ENCODE peak calls at places on chromosomes 12 and 14, in eight cellular contexts. One of them, this sample, is unnamed.

GRCh38 chr12:50597200-50598195 is 92.7 kb downstream of the DIP2B start:
- DNase-seq in GOT3: no peak
- DNase-seq in cerebellum: no peak
- DNase-seq in Caco-2: no peak
- DNase-seq in mucosa of descending colon: no peak
- DNase-seq in nucleus accumbens: no peak
- DNase-seq in activated CD4-positive, CD25-positive, alpha-beta regulatory T cell: peak; percentile 14
- DNase-seq in CD8-positive, alpha-beta memory T cell: no peak
- DNase-seq in this sample: peak; percentile 12

GRCh38 chr14:61474021-61474420 is 152.6 kb downstream of the PRKCH start:
- DNase-seq in GOT3: no peak
- DNase-seq in nucleus accumbens: no peak
- DNase-seq in activated CD4-positive, CD25-positive, alpha-beta regulatory T cell: no peak
- DNase-seq in cerebellum: no peak
- DNase-seq in mucosa of descending colon: no peak
- DNase-seq in Caco-2: no peak
- DNase-seq in CD8-positive, alpha-beta memory T cell: no peak
- DNase-seq in this sample: no peak

GRCh38 chr14:61812347-61813100 is 50.3 kb downstream of the SNAPC1 start:
- DNase-seq in activated CD4-positive, CD25-positive, alpha-beta regulatory T cell: no peak
- DNase-seq in Caco-2: no peak
- DNase-seq in nucleus accumbens: no peak
- DNase-seq in mucosa of descending colon: no peak
- DNase-seq in CD8-positive, alpha-beta memory T cell: no peak
- DNase-seq in cerebellum: no peak
- DNase-seq in GOT3: no peak
- DNase-seq in this sample: peak; percentile 13

GRCh38 chr12:68236421-68237059 is 10.9 kb upstream of the IL26 start:
- DNase-seq in activated CD4-positive, CD25-positive, alpha-beta regulatory T cell: peak; percentile 6
- DNase-seq in nucleus accumbens: no peak
- DNase-seq in Caco-2: no peak
- DNase-seq in mucosa of descending colon: peak; percentile 27
- DNase-seq in cerebellum: no peak
- DNase-seq in CD8-positive, alpha-beta memory T cell: no peak
- DNase-seq in GOT3: no peak
- DNase-seq in this sample: peak; percentile 31

GRCh38 chr14:100547633-100548294 is 39.5 kb downstream of the BEGAIN start:
- DNase-seq in GOT3: no peak
- DNase-seq in nucleus accumbens: no peak
- DNase-seq in mucosa of descending colon: peak; percentile 91
- DNase-seq in Caco-2: no peak
- DNase-seq in activated CD4-positive, CD25-positive, alpha-beta regulatory T cell: no peak
- DNase-seq in cerebellum: no peak
- DNase-seq in CD8-positive, alpha-beta memory T cell: peak; percentile 23
- DNase-seq in this sample: peak; percentile 29

GRCh38 chr14:23069413-23069806 is 12.1 kb upstream of the CDH24 start:
- DNase-seq in GOT3: no peak
- DNase-seq in activated CD4-positive, CD25-positive, alpha-beta regulatory T cell: no peak
- DNase-seq in mucosa of descending colon: no peak
- DNase-seq in nucleus accumbens: no peak
- DNase-seq in CD8-positive, alpha-beta memory T cell: no peak
- DNase-seq in Caco-2: no peak
- DNase-seq in cerebellum: no peak
- DNase-seq in this sample: no peak

GRCh38 chr14:68911594-68912227 is 67.4 kb downstream of the ACTN1 start:
- DNase-seq in nucleus accumbens: no peak
- DNase-seq in CD8-positive, alpha-beta memory T cell: peak; percentile 44
- DNase-seq in mucosa of descending colon: peak; percentile 74
- DNase-seq in GOT3: no peak
- DNase-seq in activated CD4-positive, CD25-positive, alpha-beta regulatory T cell: peak; percentile 52
- DNase-seq in cerebellum: peak; percentile 56
- DNase-seq in Caco-2: peak; percentile 85
- DNase-seq in this sample: peak; percentile 54

GRCh38 chr12:6843118-6843902 is 2.6 kb downstream of the GNB3 start:
- DNase-seq in GOT3: no peak
- DNase-seq in activated CD4-positive, CD25-positive, alpha-beta regulatory T cell: no peak
- DNase-seq in CD8-positive, alpha-beta memory T cell: no peak
- DNase-seq in nucleus accumbens: no peak
- DNase-seq in Caco-2: peak; percentile 73
- DNase-seq in cerebellum: no peak
- DNase-seq in mucosa of descending colon: no peak
- DNase-seq in this sample: no peak

GRCh38 chr12:24823808-24824515 is 124.9 kb downstream of the BCAT1 start:
- DNase-seq in mucosa of descending colon: no peak
- DNase-seq in Caco-2: no peak
- DNase-seq in GOT3: no peak
- DNase-seq in cerebellum: no peak
- DNase-seq in activated CD4-positive, CD25-positive, alpha-beta regulatory T cell: no peak
- DNase-seq in CD8-positive, alpha-beta memory T cell: no peak
- DNase-seq in nucleus accumbens: no peak
- DNase-seq in this sample: no peak

GRCh38 chr12:48968467-48968866 is 3.1 kb downstream of the WNT10B start:
- DNase-seq in CD8-positive, alpha-beta memory T cell: no peak
- DNase-seq in GOT3: no peak
- DNase-seq in activated CD4-positive, CD25-positive, alpha-beta regulatory T cell: no peak
- DNase-seq in nucleus accumbens: no peak
- DNase-seq in cerebellum: no peak
- DNase-seq in mucosa of descending colon: no peak
- DNase-seq in Caco-2: no peak
- DNase-seq in this sample: no peak

GRCh38 chr14:65164825-65165135 is 62.5 kb upstream of the MAX start:
- DNase-seq in nucleus accumbens: no peak
- DNase-seq in cerebellum: no peak
- DNase-seq in activated CD4-positive, CD25-positive, alpha-beta regulatory T cell: no peak
- DNase-seq in CD8-positive, alpha-beta memory T cell: no peak
- DNase-seq in mucosa of descending colon: no peak
- DNase-seq in GOT3: no peak
- DNase-seq in Caco-2: peak; percentile 56
- DNase-seq in this sample: no peak

GRCh38 chr14:32009636-32010560 is 67.2 kb upstream of the ARHGAP5 start:
- DNase-seq in nucleus accumbens: no peak
- DNase-seq in activated CD4-positive, CD25-positive, alpha-beta regulatory T cell: no peak
- DNase-seq in CD8-positive, alpha-beta memory T cell: no peak
- DNase-seq in cerebellum: no peak
- DNase-seq in GOT3: no peak
- DNase-seq in mucosa of descending colon: no peak
- DNase-seq in Caco-2: no peak
- DNase-seq in this sample: no peak

GRCh38 chr12:53965251-53966069 is 7.5 kb upstream of the HOXC11 start:
- DNase-seq in GOT3: no peak
- DNase-seq in mucosa of descending colon: no peak
- DNase-seq in CD8-positive, alpha-beta memory T cell: no peak
- DNase-seq in Caco-2: no peak
- DNase-seq in activated CD4-positive, CD25-positive, alpha-beta regulatory T cell: no peak
- DNase-seq in nucleus accumbens: no peak
- DNase-seq in cerebellum: no peak
- DNase-seq in this sample: no peak